ENCODE peak calls at places on chromosome 22, in seven cellular contexts. G, C, Y, V, Z, R and S are unnamed samples.

GRCh38 chr22:38706101-38706884 is 549 bp downstream of the GTPBP1 start:
- DNase-seq in Z (peak; percentile 36), Y (no peak), V (peak; percentile 60), C (no peak), G (peak; percentile 56), R (no peak), S (peak; percentile 43)

GRCh38 chr22:39617342-39617741 is 46.8 kb downstream of the CACNA1I start:
- DNase-seq in V (no peak), Y (no peak), G (no peak), Z (no peak), C (no peak), R (no peak), S (no peak)

GRCh38 chr22:21074092-21074715 is 28.5 kb downstream of the LRRC74B start:
- DNase-seq in Y (peak; percentile 28), C (no peak), V (no peak), Z (peak; percentile 92), G (no peak), R (no peak), S (no peak)

GRCh38 chr22:39502789-39503464 is 837 bp downstream of the MIEF1 start:
- DNase-seq in R (no peak), C (no peak), Z (no peak), G (no peak), V (no peak), Y (no peak), S (no peak)

GRCh38 chr22:37484115-37485005 is 1.8 kb downstream of the MFNG start:
- DNase-seq in R (peak; percentile 55), Z (no peak), G (peak; percentile 83), Y (no peak), V (peak; percentile 72), C (no peak), S (peak; percentile 71)

GRCh38 chr22:26259510-26259909 is 90.2 kb downstream of the SEZ6L start:
- DNase-seq in Z (peak; percentile 38), R (no peak), Y (no peak), V (no peak), C (no peak), G (no peak), S (no peak)

GRCh38 chr22:19942071-19942885 is 660 bp upstream of the TXNRD2 start:
- DNase-seq in Y (peak; percentile 55), Z (peak; percentile 52), V (no peak), C (no peak), R (no peak), G (no peak), S (peak; percentile 56)

GRCh38 chr22:46392137-46392844 is 56.8 kb downstream of the TRMU start:
- DNase-seq in R (no peak), V (no peak), Z (no peak), Y (no peak), C (no peak), G (no peak), S (no peak)

GRCh38 chr22:39994566-39995345 is at the start of gene FAM83F:
- DNase-seq in Z (no peak), C (no peak), R (no peak), V (peak; percentile 73), G (no peak), Y (no peak), S (no peak)

GRCh38 chr22:22576244-22576988 is 17.4 kb upstream of the PRAME start:
- DNase-seq in R (peak; percentile 11), C (no peak), V (peak; percentile 49), Z (peak; percentile 49), G (no peak), Y (peak; percentile 3), S (peak; percentile 12)